ENCODE peak calls at places on chromosomes 11 and 22, in ten cellular contexts. R is GM13976; T is AML-193; Y is NCI-H748 treated with DMSO at 0.1 percent for 48 hours; Z is uterus; M is NAMALWA; V is activated CD4-positive, alpha-beta T cell treated with anti-CD3 and anti-CD28 coated beads for 24 hours; J is heart right ventricle; P is stimulated activated CD4-positive, alpha-beta T cell treated with anti-CD3 and anti-CD28 coated beads, Interleukin-4, amount 100 ng/mL, for 48 hours; Q is right lobe of liver. E is an unnamed sample.

GRCh38 chr11:66363805-66364535 is 7.6 kb downstream of the SLC29A2 start:
- DNase-seq in Z (no peak), Y (no peak), P (peak; percentile 73), J (peak; percentile 46), T (peak; percentile 3), V (peak; percentile 74), M (peak; percentile 58), Q (no peak), R (peak; percentile 87), E (peak; percentile 69)

GRCh38 chr22:42938976-42939375 is 76.0 kb downstream of the PACSIN2 start:
- DNase-seq in V (no peak), T (no peak), Q (no peak), R (no peak), Y (no peak), M (no peak), J (no peak), Z (no peak), P (no peak), E (no peak)

GRCh38 chr11:116339306-116339705 is 433.5 kb downstream of the BUD13 start:
- DNase-seq in V (no peak), P (no peak), T (no peak), Y (no peak), R (no peak), Z (no peak), J (no peak), M (no peak), Q (no peak), E (no peak)

GRCh38 chr11:45805305-45806071 is 539 bp downstream of the SLC35C1 start:
- DNase-seq in P (no peak), Y (peak; percentile 46), M (no peak), T (no peak), Q (peak; percentile 61), V (no peak), R (no peak), Z (peak; percentile 33), J (peak; percentile 41), E (peak; percentile 61)

GRCh38 chr11:43567396-43567975 is 113.1 kb upstream of the HSD17B12 start:
- DNase-seq in Z (no peak), R (peak; percentile 67), P (no peak), J (no peak), V (no peak), T (peak; percentile 52), Y (peak; percentile 61), Q (no peak), M (peak; percentile 70), E (no peak)

GRCh38 chr11:2435288-2436012 is 8.9 kb downstream of the TRPM5 start:
- DNase-seq in M (no peak), J (no peak), V (no peak), T (no peak), P (no peak), Y (no peak), Z (no peak), Q (peak; percentile 25), R (no peak), E (peak; percentile 13)

GRCh38 chr11:124717786-124718634 is 21.7 kb upstream of the NRGN start:
- DNase-seq in T (no peak), Y (no peak), Z (no peak), P (peak; percentile 4), J (peak; percentile 71), M (no peak), Q (no peak), R (peak; percentile 48), V (no peak), E (peak; percentile 62)

GRCh38 chr11:120929664-120930154 is 94.2 kb upstream of the TBCEL start:
- DNase-seq in M (peak; percentile 60), T (peak; percentile 58), V (peak; percentile 14), Z (no peak), R (peak; percentile 81), Y (peak; percentile 6), Q (no peak), P (peak; percentile 19), J (no peak), E (no peak)

GRCh38 chr11:45182902-45183301 is 36.5 kb downstream of the PRDM11 start:
- DNase-seq in Z (peak; percentile 47), P (no peak), Y (no peak), M (peak; percentile 21), Q (no peak), V (no peak), J (no peak), T (peak; percentile 1), R (no peak), E (no peak)

GRCh38 chr11:47778878-47779483 is 11.8 kb upstream of the FNBP4 start:
- DNase-seq in P (no peak), R (no peak), M (no peak), Q (no peak), Z (no peak), J (no peak), V (no peak), T (no peak), Y (no peak), E (no peak)

GRCh38 chr22:37442537-37442936 is 15.3 kb upstream of the ELFN2 start:
- DNase-seq in Q (no peak), V (no peak), P (no peak), M (peak; percentile 51), T (peak; percentile 7), R (no peak), Y (no peak), J (no peak), Z (no peak), E (no peak)

GRCh38 chr22:27213766-27214581 is 556.6 kb downstream of the MIAT start:
- DNase-seq in V (no peak), Q (no peak), P (no peak), Z (peak; percentile 80), R (no peak), J (peak; percentile 70), Y (no peak), T (no peak), M (no peak), E (peak; percentile 83)

GRCh38 chr11:113023228-113023627 is 62.0 kb downstream of the NCAM1 start:
- DNase-seq in R (no peak), T (no peak), J (no peak), Z (no peak), P (no peak), V (no peak), M (no peak), Y (no peak), Q (no peak), E (no peak)

GRCh38 chr11:131977854-131978253 is 607.4 kb downstream of the NTM start:
- DNase-seq in P (no peak), V (no peak), Y (no peak), T (no peak), M (no peak), R (no peak), Q (no peak), Z (no peak), J (no peak), E (no peak)

GRCh38 chr11:95608093-95608492 is 181.5 kb downstream of the FAM76B start:
- DNase-seq in V (no peak), Q (no peak), Y (no peak), P (no peak), R (no peak), Z (no peak), J (no peak), T (no peak), M (no peak), E (no peak)

GRCh38 chr22:42313804-42314581 is 43.5 kb upstream of the TCF20 start:
- DNase-seq in Y (peak; percentile 52), M (peak; percentile 55), J (peak; percentile 53), T (peak; percentile 46), Z (no peak), V (no peak), Q (peak; percentile 70), R (peak; percentile 78), P (no peak), E (peak; percentile 63)